ENCODE peak calls at places on chromosome 21, in eight cellular contexts. N is NB4; E is Calu3; A is upper lobe of right lung; V is left lung; P is mucosa of descending colon; I is lower leg skin; U is CD8-positive, alpha-beta T cell. G is an unnamed sample.

GRCh38 chr21:27190601-27191000 is 223.7 kb upstream of the ADAMTS5 start:
- DNase-seq in I (no peak), P (no peak), E (no peak), V (no peak), A (no peak), N (no peak), U (no peak), G (no peak)

GRCh38 chr21:25573409-25574206 is 33.7 kb downstream of the MRPL39 start:
- DNase-seq in V (no peak), E (peak; percentile 10), A (no peak), P (no peak), I (no peak), U (no peak), N (peak; percentile 61), G (no peak)

GRCh38 chr21:41768371-41769042 is 1.7 kb upstream of the RIPK4 start:
- DNase-seq in N (peak; percentile 24), V (no peak), P (peak; percentile 87), U (no peak), I (peak; percentile 84), A (peak; percentile 67), E (peak; percentile 73), G (no peak)

GRCh38 chr21:14382486-14382834 is 486 bp downstream of the HSPA13 start:
- DNase-seq in N (no peak), A (no peak), U (no peak), I (no peak), P (peak; percentile 40), E (peak; percentile 3), V (no peak), G (no peak)

GRCh38 chr21:38259665-38260064 is 2.9 kb downstream of the KCNJ15 start:
- DNase-seq in A (no peak), I (no peak), E (no peak), U (no peak), P (no peak), N (no peak), V (no peak), G (no peak)

GRCh38 chr21:28252923-28253322 is 739.8 kb downstream of the LTN1 start:
- DNase-seq in I (no peak), V (no peak), P (no peak), A (no peak), N (no peak), U (no peak), E (no peak), G (no peak)

GRCh38 chr21:42219606-42220137 is 732 bp downstream of the ABCG1 start:
- DNase-seq in N (no peak), P (no peak), U (no peak), A (peak; percentile 78), V (peak; percentile 89), E (no peak), I (no peak), G (peak; percentile 48)

GRCh38 chr21:46029201-46029924 is 47.8 kb downstream of the COL6A1 start:
- DNase-seq in N (no peak), I (no peak), V (no peak), E (no peak), P (no peak), A (no peak), U (no peak), G (no peak)

GRCh38 chr21:26388731-26389231 is 184.3 kb downstream of the CYYR1 start:
- DNase-seq in I (no peak), U (no peak), V (no peak), N (no peak), A (no peak), P (no peak), E (peak; percentile 9), G (no peak)

GRCh38 chr21:42542596-42542995 is 28.9 kb downstream of the SLC37A1 start:
- DNase-seq in P (no peak), I (no peak), N (no peak), E (no peak), V (no peak), U (no peak), A (peak; percentile 56), G (no peak)

GRCh38 chr21:38794978-38795377 is 10.8 kb upstream of the ETS2 start:
- DNase-seq in A (no peak), V (no peak), U (no peak), E (no peak), N (no peak), P (no peak), I (no peak), G (no peak)

GRCh38 chr21:38797470-38797869 is 8.3 kb upstream of the ETS2 start:
- DNase-seq in A (no peak), V (no peak), I (no peak), P (peak; percentile 35), E (peak; percentile 59), N (peak; percentile 62), U (no peak), G (no peak)

GRCh38 chr21:24375201-24375600 is 1232.1 kb downstream of the MRPL39 start:
- DNase-seq in V (no peak), I (no peak), P (peak; percentile 7), U (no peak), N (peak; percentile 35), E (no peak), A (peak; percentile 37), G (no peak)

GRCh38 chr21:41641821-41642368 is 125.0 kb downstream of the RIPK4 start:
- DNase-seq in I (no peak), P (no peak), N (no peak), V (no peak), A (peak; percentile 36), E (peak; percentile 72), U (no peak), G (no peak)

GRCh38 chr21:36104306-36105300 is 30.3 kb upstream of the CBR3 start:
- DNase-seq in E (peak; percentile 58), U (peak; percentile 20), A (no peak), V (no peak), N (no peak), P (peak; percentile 55), I (no peak), G (no peak)

GRCh38 chr21:45848805-45849204 is 132.8 kb upstream of the COL6A1 start:
- DNase-seq in P (no peak), I (peak; percentile 3), A (no peak), U (no peak), V (no peak), E (no peak), N (no peak), G (no peak)

GRCh38 chr21:39849014-39849655 is 18.1 kb upstream of the PCP4 start:
- DNase-seq in E (no peak), U (no peak), I (no peak), N (no peak), V (no peak), A (no peak), P (no peak), G (no peak)

GRCh38 chr21:29246614-29247013 is 52.1 kb upstream of the BACH1 start:
- DNase-seq in N (no peak), I (no peak), A (no peak), P (no peak), V (no peak), U (no peak), E (no peak), G (no peak)

GRCh38 chr21:36703626-36704280 is 4.8 kb downstream of the SIM2 start:
- DNase-seq in E (no peak), A (peak; percentile 53), P (no peak), I (peak; percentile 68), V (no peak), U (no peak), N (no peak), G (no peak)

DNA sequence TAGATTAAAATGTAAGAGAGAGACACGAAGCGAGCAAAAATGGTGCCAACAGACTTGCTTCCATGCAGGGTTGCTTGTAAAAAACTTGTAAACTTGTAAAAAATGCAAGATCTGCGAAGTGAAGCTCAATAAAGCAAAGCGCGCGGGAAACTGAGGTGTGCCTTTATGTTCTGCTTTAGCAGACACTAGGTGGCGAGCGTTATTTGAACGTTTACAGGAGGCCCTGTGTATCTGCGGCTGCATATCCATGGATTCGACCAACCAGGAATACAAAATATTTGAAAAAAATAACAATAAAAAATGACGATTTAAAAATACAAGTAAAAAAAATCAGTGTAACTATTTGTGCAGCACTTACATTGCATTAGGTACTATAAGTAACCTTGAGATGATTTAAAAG is 1.5 kb downstream of the UBE2G2 start:
- DNase-seq in P (peak; percentile 74), N (peak; percentile 56), E (no peak), I (no peak), V (no peak), U (no peak), A (no peak), G (no peak)
- TF ChIP-seq CTCF in P (peak; percentile 9), N (peak; percentile 43), E (no peak), I (no peak), V (no peak), U (no peak), A (peak; percentile 38), G (no peak)

DNA sequence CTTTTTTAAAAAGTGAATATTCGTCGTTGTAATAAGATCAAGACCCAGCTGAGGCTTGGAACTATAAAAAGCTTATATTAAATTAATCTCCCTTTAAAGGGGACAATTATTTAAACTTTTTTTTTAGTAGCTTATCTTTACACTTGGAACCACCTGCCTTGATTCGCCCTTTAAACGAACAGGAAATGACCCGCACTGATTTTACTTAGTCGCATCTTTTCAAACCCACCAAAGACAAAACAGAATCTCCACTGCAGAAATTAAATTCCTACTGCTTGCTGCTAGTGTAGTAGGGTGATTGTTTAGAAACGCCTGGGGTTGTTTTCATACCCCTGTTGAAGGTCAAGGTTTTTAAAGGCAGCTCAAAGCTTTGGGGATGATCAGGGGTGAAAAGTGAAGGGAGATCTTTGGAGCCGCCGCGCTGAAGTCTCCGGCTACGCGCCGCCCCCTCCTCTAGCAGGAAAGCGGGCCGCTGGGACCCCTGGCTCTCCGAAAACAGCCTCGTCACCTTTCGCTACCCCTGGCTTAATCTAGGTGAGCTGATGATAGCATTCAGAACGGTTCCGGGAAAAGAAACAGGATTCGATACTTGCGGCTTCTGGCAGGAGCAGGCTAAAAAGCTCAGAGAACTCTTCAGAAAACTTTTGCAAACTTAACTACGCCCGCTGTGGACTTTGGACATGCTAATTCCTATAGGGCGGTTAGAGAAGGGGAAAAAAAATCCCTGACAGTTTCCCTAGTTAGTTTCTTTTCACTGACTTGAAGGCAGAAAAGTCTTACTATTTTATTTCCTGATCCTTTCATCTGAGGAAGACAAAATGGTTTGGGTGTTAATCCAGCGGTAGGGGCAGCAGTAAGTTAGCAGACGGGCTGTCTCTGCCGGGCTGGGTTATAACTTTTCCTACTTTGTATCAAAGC is 163.2 kb downstream of the RUNX1 start:
- DNase-seq in E (no peak), I (no peak), A (no peak), N (no peak), V (peak; percentile 75), U (no peak), P (peak; percentile 85), G (no peak)
- TF ChIP-seq CTCF in E (no peak), I (no peak), A (no peak), N (no peak), V (no peak), U (no peak), P (no peak), G (no peak)

DNA sequence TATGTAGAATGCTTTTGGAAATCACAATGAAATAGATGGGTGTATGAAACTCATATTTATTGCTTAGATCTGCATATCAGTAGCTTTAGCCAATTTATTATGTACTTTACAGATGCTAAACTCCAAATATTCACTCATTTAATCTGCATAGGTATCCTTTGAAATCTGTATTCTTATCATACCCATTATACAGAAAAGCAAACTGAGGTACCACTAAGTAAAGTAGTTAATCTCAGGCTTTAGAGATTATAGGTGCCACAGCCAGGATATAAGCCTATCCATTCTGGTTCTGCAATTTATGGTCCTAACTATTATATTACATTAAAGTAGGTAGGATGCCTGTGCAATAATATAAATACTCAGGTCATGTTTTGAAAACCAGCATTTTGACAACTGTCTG is 369.4 kb downstream of the NCAM2 start:
- DNase-seq in U (no peak), P (no peak), A (no peak), I (no peak), V (no peak), N (no peak), E (no peak), G (no peak)
- TF ChIP-seq CTCF in U (no peak), P (no peak), A (no peak), I (no peak), V (no peak), N (no peak), E (no peak), G (no peak)

GRCh38 chr21:44360174-44360573 is 6.8 kb downstream of the TRPM2 start:
- DNase-seq in U (no peak), V (peak; percentile 70), E (no peak), I (no peak), P (no peak), A (no peak), N (peak; percentile 80), G (no peak)
- TF ChIP-seq CTCF in U (peak; percentile 22), V (no peak), E (no peak), I (no peak), P (no peak), A (peak; percentile 7), N (no peak), G (no peak)